ENCODE peak calls at places on chromosomes 7 and 10, in eight cellular contexts. One of them, this sample, is unnamed.

GRCh38 chr10:110820321-110820814 is 51.4 kb upstream of the PDCD4 start:
- DNase-seq in activated CD8-positive, alpha-beta memory T cell treated with anti-CD3 and anti-CD28 coated beads for 1 hour: no peak
- DNase-seq in A549: no peak
- DNase-seq in stimulated activated CD4-positive, alpha-beta T cell treated with anti-CD3 and anti-CD28 coated beads, Interleukin-4, amount 100 ng/mL, for 1 hour: no peak
- DNase-seq in CD4-positive, alpha-beta memory T cell: no peak
- DNase-seq in brain microvascular endothelial cell: no peak
- DNase-seq in head of caudate nucleus: peak; percentile 48
- DNase-seq in activated naive CD4-positive, alpha-beta T cell treated with Interleukin-2 at 50 U/mL for 16 hours: no peak
- DNase-seq in this sample: no peak

GRCh38 chr10:114110174-114110972 is 63.6 kb downstream of the CCDC186 start:
- DNase-seq in activated CD8-positive, alpha-beta memory T cell treated with anti-CD3 and anti-CD28 coated beads for 1 hour: no peak
- DNase-seq in A549: peak; percentile 30
- DNase-seq in stimulated activated CD4-positive, alpha-beta T cell treated with anti-CD3 and anti-CD28 coated beads, Interleukin-4, amount 100 ng/mL, for 1 hour: no peak
- DNase-seq in CD4-positive, alpha-beta memory T cell: no peak
- DNase-seq in brain microvascular endothelial cell: no peak
- DNase-seq in head of caudate nucleus: no peak
- DNase-seq in activated naive CD4-positive, alpha-beta T cell treated with Interleukin-2 at 50 U/mL for 16 hours: no peak
- DNase-seq in this sample: no peak

GRCh38 chr7:55534262-55534915 is 37.9 kb downstream of the VOPP1 start:
- DNase-seq in activated CD8-positive, alpha-beta memory T cell treated with anti-CD3 and anti-CD28 coated beads for 1 hour: peak; percentile 6
- DNase-seq in A549: no peak
- DNase-seq in stimulated activated CD4-positive, alpha-beta T cell treated with anti-CD3 and anti-CD28 coated beads, Interleukin-4, amount 100 ng/mL, for 1 hour: peak; percentile 61
- DNase-seq in CD4-positive, alpha-beta memory T cell: peak; percentile 84
- DNase-seq in brain microvascular endothelial cell: peak; percentile 40
- DNase-seq in head of caudate nucleus: no peak
- DNase-seq in activated naive CD4-positive, alpha-beta T cell treated with Interleukin-2 at 50 U/mL for 16 hours: peak; percentile 78
- DNase-seq in this sample: peak; percentile 78

GRCh38 chr10:650691-651615 is 38.5 kb downstream of the DIP2C start:
- DNase-seq in activated CD8-positive, alpha-beta memory T cell treated with anti-CD3 and anti-CD28 coated beads for 1 hour: no peak
- DNase-seq in A549: no peak
- DNase-seq in stimulated activated CD4-positive, alpha-beta T cell treated with anti-CD3 and anti-CD28 coated beads, Interleukin-4, amount 100 ng/mL, for 1 hour: no peak
- DNase-seq in CD4-positive, alpha-beta memory T cell: no peak
- DNase-seq in brain microvascular endothelial cell: no peak
- DNase-seq in head of caudate nucleus: no peak
- DNase-seq in activated naive CD4-positive, alpha-beta T cell treated with Interleukin-2 at 50 U/mL for 16 hours: no peak
- DNase-seq in this sample: peak; percentile 18

GRCh38 chr7:102933763-102934162 is 21.0 kb downstream of the LRRC17 start:
- DNase-seq in activated CD8-positive, alpha-beta memory T cell treated with anti-CD3 and anti-CD28 coated beads for 1 hour: no peak
- DNase-seq in A549: no peak
- DNase-seq in stimulated activated CD4-positive, alpha-beta T cell treated with anti-CD3 and anti-CD28 coated beads, Interleukin-4, amount 100 ng/mL, for 1 hour: no peak
- DNase-seq in CD4-positive, alpha-beta memory T cell: no peak
- DNase-seq in brain microvascular endothelial cell: peak; percentile 87
- DNase-seq in head of caudate nucleus: peak; percentile 31
- DNase-seq in activated naive CD4-positive, alpha-beta T cell treated with Interleukin-2 at 50 U/mL for 16 hours: no peak
- DNase-seq in this sample: no peak

GRCh38 chr7:138563808-138564207 is 103.7 kb downstream of the TRIM24 start:
- DNase-seq in activated CD8-positive, alpha-beta memory T cell treated with anti-CD3 and anti-CD28 coated beads for 1 hour: no peak
- DNase-seq in A549: no peak
- DNase-seq in stimulated activated CD4-positive, alpha-beta T cell treated with anti-CD3 and anti-CD28 coated beads, Interleukin-4, amount 100 ng/mL, for 1 hour: no peak
- DNase-seq in CD4-positive, alpha-beta memory T cell: no peak
- DNase-seq in brain microvascular endothelial cell: no peak
- DNase-seq in head of caudate nucleus: no peak
- DNase-seq in activated naive CD4-positive, alpha-beta T cell treated with Interleukin-2 at 50 U/mL for 16 hours: no peak
- DNase-seq in this sample: no peak

GRCh38 chr7:4747746-4748145 is 27.7 kb upstream of the AP5Z1 start:
- DNase-seq in activated CD8-positive, alpha-beta memory T cell treated with anti-CD3 and anti-CD28 coated beads for 1 hour: no peak
- DNase-seq in A549: no peak
- DNase-seq in stimulated activated CD4-positive, alpha-beta T cell treated with anti-CD3 and anti-CD28 coated beads, Interleukin-4, amount 100 ng/mL, for 1 hour: no peak
- DNase-seq in CD4-positive, alpha-beta memory T cell: no peak
- DNase-seq in brain microvascular endothelial cell: no peak
- DNase-seq in head of caudate nucleus: no peak
- DNase-seq in activated naive CD4-positive, alpha-beta T cell treated with Interleukin-2 at 50 U/mL for 16 hours: no peak
- DNase-seq in this sample: no peak

GRCh38 chr7:106417273-106417902 is 132.6 kb upstream of the NAMPT start:
- DNase-seq in activated CD8-positive, alpha-beta memory T cell treated with anti-CD3 and anti-CD28 coated beads for 1 hour: no peak
- DNase-seq in A549: peak; percentile 67
- DNase-seq in stimulated activated CD4-positive, alpha-beta T cell treated with anti-CD3 and anti-CD28 coated beads, Interleukin-4, amount 100 ng/mL, for 1 hour: no peak
- DNase-seq in CD4-positive, alpha-beta memory T cell: no peak
- DNase-seq in brain microvascular endothelial cell: no peak
- DNase-seq in head of caudate nucleus: no peak
- DNase-seq in activated naive CD4-positive, alpha-beta T cell treated with Interleukin-2 at 50 U/mL for 16 hours: no peak
- DNase-seq in this sample: no peak

GRCh38 chr10:1274746-1275544 is 218.8 kb downstream of the WDR37 start:
- DNase-seq in activated CD8-positive, alpha-beta memory T cell treated with anti-CD3 and anti-CD28 coated beads for 1 hour: no peak
- DNase-seq in A549: no peak
- DNase-seq in stimulated activated CD4-positive, alpha-beta T cell treated with anti-CD3 and anti-CD28 coated beads, Interleukin-4, amount 100 ng/mL, for 1 hour: no peak
- DNase-seq in CD4-positive, alpha-beta memory T cell: no peak
- DNase-seq in brain microvascular endothelial cell: no peak
- DNase-seq in head of caudate nucleus: no peak
- DNase-seq in activated naive CD4-positive, alpha-beta T cell treated with Interleukin-2 at 50 U/mL for 16 hours: no peak
- DNase-seq in this sample: no peak

GRCh38 chr10:127415901-127416630 is 133.0 kb upstream of the NPS start:
- DNase-seq in activated CD8-positive, alpha-beta memory T cell treated with anti-CD3 and anti-CD28 coated beads for 1 hour: no peak
- DNase-seq in A549: no peak
- DNase-seq in stimulated activated CD4-positive, alpha-beta T cell treated with anti-CD3 and anti-CD28 coated beads, Interleukin-4, amount 100 ng/mL, for 1 hour: no peak
- DNase-seq in CD4-positive, alpha-beta memory T cell: no peak
- DNase-seq in brain microvascular endothelial cell: no peak
- DNase-seq in head of caudate nucleus: no peak
- DNase-seq in activated naive CD4-positive, alpha-beta T cell treated with Interleukin-2 at 50 U/mL for 16 hours: no peak
- DNase-seq in this sample: no peak

GRCh38 chr7:85529197-85529596 is 342.3 kb upstream of the SEMA3D start:
- DNase-seq in activated CD8-positive, alpha-beta memory T cell treated with anti-CD3 and anti-CD28 coated beads for 1 hour: no peak
- DNase-seq in A549: no peak
- DNase-seq in stimulated activated CD4-positive, alpha-beta T cell treated with anti-CD3 and anti-CD28 coated beads, Interleukin-4, amount 100 ng/mL, for 1 hour: no peak
- DNase-seq in CD4-positive, alpha-beta memory T cell: no peak
- DNase-seq in brain microvascular endothelial cell: peak; percentile 26
- DNase-seq in head of caudate nucleus: no peak
- DNase-seq in activated naive CD4-positive, alpha-beta T cell treated with Interleukin-2 at 50 U/mL for 16 hours: no peak
- DNase-seq in this sample: no peak

GRCh38 chr7:157445956-157446295 is 109.1 kb downstream of the DNAJB6 start:
- DNase-seq in activated CD8-positive, alpha-beta memory T cell treated with anti-CD3 and anti-CD28 coated beads for 1 hour: no peak
- DNase-seq in A549: no peak
- DNase-seq in stimulated activated CD4-positive, alpha-beta T cell treated with anti-CD3 and anti-CD28 coated beads, Interleukin-4, amount 100 ng/mL, for 1 hour: no peak
- DNase-seq in CD4-positive, alpha-beta memory T cell: no peak
- DNase-seq in brain microvascular endothelial cell: no peak
- DNase-seq in head of caudate nucleus: peak; percentile 18
- DNase-seq in activated naive CD4-positive, alpha-beta T cell treated with Interleukin-2 at 50 U/mL for 16 hours: no peak
- DNase-seq in this sample: no peak

GRCh38 chr10:46541017-46541661 is 15.3 kb downstream of the GPRIN2 start:
- DNase-seq in activated CD8-positive, alpha-beta memory T cell treated with anti-CD3 and anti-CD28 coated beads for 1 hour: no peak
- DNase-seq in A549: peak; percentile 94
- DNase-seq in stimulated activated CD4-positive, alpha-beta T cell treated with anti-CD3 and anti-CD28 coated beads, Interleukin-4, amount 100 ng/mL, for 1 hour: no peak
- DNase-seq in CD4-positive, alpha-beta memory T cell: peak; percentile 28
- DNase-seq in brain microvascular endothelial cell: no peak
- DNase-seq in head of caudate nucleus: no peak
- DNase-seq in activated naive CD4-positive, alpha-beta T cell treated with Interleukin-2 at 50 U/mL for 16 hours: no peak
- DNase-seq in this sample: no peak

GRCh38 chr7:47992446-47992845 is 13.0 kb upstream of the HUS1 start:
- DNase-seq in activated CD8-positive, alpha-beta memory T cell treated with anti-CD3 and anti-CD28 coated beads for 1 hour: no peak
- DNase-seq in A549: no peak
- DNase-seq in stimulated activated CD4-positive, alpha-beta T cell treated with anti-CD3 and anti-CD28 coated beads, Interleukin-4, amount 100 ng/mL, for 1 hour: no peak
- DNase-seq in CD4-positive, alpha-beta memory T cell: no peak
- DNase-seq in brain microvascular endothelial cell: no peak
- DNase-seq in head of caudate nucleus: no peak
- DNase-seq in activated naive CD4-positive, alpha-beta T cell treated with Interleukin-2 at 50 U/mL for 16 hours: no peak
- DNase-seq in this sample: no peak

GRCh38 chr7:114081606-114082425 is 163.0 kb upstream of the PPP1R3A start:
- DNase-seq in activated CD8-positive, alpha-beta memory T cell treated with anti-CD3 and anti-CD28 coated beads for 1 hour: no peak
- DNase-seq in A549: peak; percentile 54
- DNase-seq in stimulated activated CD4-positive, alpha-beta T cell treated with anti-CD3 and anti-CD28 coated beads, Interleukin-4, amount 100 ng/mL, for 1 hour: no peak
- DNase-seq in CD4-positive, alpha-beta memory T cell: no peak
- DNase-seq in brain microvascular endothelial cell: peak; percentile 75
- DNase-seq in head of caudate nucleus: no peak
- DNase-seq in activated naive CD4-positive, alpha-beta T cell treated with Interleukin-2 at 50 U/mL for 16 hours: no peak
- DNase-seq in this sample: peak; percentile 31

GRCh38 chr10:78559514-78560392 is 509.0 kb upstream of the ZMIZ1 start:
- DNase-seq in activated CD8-positive, alpha-beta memory T cell treated with anti-CD3 and anti-CD28 coated beads for 1 hour: no peak
- DNase-seq in A549: no peak
- DNase-seq in stimulated activated CD4-positive, alpha-beta T cell treated with anti-CD3 and anti-CD28 coated beads, Interleukin-4, amount 100 ng/mL, for 1 hour: no peak
- DNase-seq in CD4-positive, alpha-beta memory T cell: no peak
- DNase-seq in brain microvascular endothelial cell: no peak
- DNase-seq in head of caudate nucleus: no peak
- DNase-seq in activated naive CD4-positive, alpha-beta T cell treated with Interleukin-2 at 50 U/mL for 16 hours: no peak
- DNase-seq in this sample: peak; percentile 37

GRCh38 chr10:28365840-28366239 is 63.0 kb upstream of the MPP7 start:
- DNase-seq in activated CD8-positive, alpha-beta memory T cell treated with anti-CD3 and anti-CD28 coated beads for 1 hour: no peak
- DNase-seq in A549: no peak
- DNase-seq in stimulated activated CD4-positive, alpha-beta T cell treated with anti-CD3 and anti-CD28 coated beads, Interleukin-4, amount 100 ng/mL, for 1 hour: no peak
- DNase-seq in CD4-positive, alpha-beta memory T cell: no peak
- DNase-seq in brain microvascular endothelial cell: no peak
- DNase-seq in head of caudate nucleus: no peak
- DNase-seq in activated naive CD4-positive, alpha-beta T cell treated with Interleukin-2 at 50 U/mL for 16 hours: no peak
- DNase-seq in this sample: no peak

GRCh38 chr7:111591-111990 is 80.8 kb upstream of the FAM20C start:
- DNase-seq in activated CD8-positive, alpha-beta memory T cell treated with anti-CD3 and anti-CD28 coated beads for 1 hour: no peak
- DNase-seq in A549: no peak
- DNase-seq in stimulated activated CD4-positive, alpha-beta T cell treated with anti-CD3 and anti-CD28 coated beads, Interleukin-4, amount 100 ng/mL, for 1 hour: no peak
- DNase-seq in CD4-positive, alpha-beta memory T cell: no peak
- DNase-seq in brain microvascular endothelial cell: no peak
- DNase-seq in head of caudate nucleus: no peak
- DNase-seq in activated naive CD4-positive, alpha-beta T cell treated with Interleukin-2 at 50 U/mL for 16 hours: no peak
- DNase-seq in this sample: no peak

GRCh38 chr7:135745702-135746312 is 2.8 kb downstream of the FAM180A start:
- DNase-seq in activated CD8-positive, alpha-beta memory T cell treated with anti-CD3 and anti-CD28 coated beads for 1 hour: no peak
- DNase-seq in A549: peak; percentile 78
- DNase-seq in stimulated activated CD4-positive, alpha-beta T cell treated with anti-CD3 and anti-CD28 coated beads, Interleukin-4, amount 100 ng/mL, for 1 hour: no peak
- DNase-seq in CD4-positive, alpha-beta memory T cell: no peak
- DNase-seq in brain microvascular endothelial cell: peak; percentile 96
- DNase-seq in head of caudate nucleus: no peak
- DNase-seq in activated naive CD4-positive, alpha-beta T cell treated with Interleukin-2 at 50 U/mL for 16 hours: no peak
- DNase-seq in this sample: no peak

GRCh38 chr10:48273741-48274140 is 755 bp downstream of the FRMPD2 start:
- DNase-seq in activated CD8-positive, alpha-beta memory T cell treated with anti-CD3 and anti-CD28 coated beads for 1 hour: no peak
- DNase-seq in A549: no peak
- DNase-seq in stimulated activated CD4-positive, alpha-beta T cell treated with anti-CD3 and anti-CD28 coated beads, Interleukin-4, amount 100 ng/mL, for 1 hour: no peak
- DNase-seq in CD4-positive, alpha-beta memory T cell: no peak
- DNase-seq in brain microvascular endothelial cell: no peak
- DNase-seq in head of caudate nucleus: no peak
- DNase-seq in activated naive CD4-positive, alpha-beta T cell treated with Interleukin-2 at 50 U/mL for 16 hours: no peak
- DNase-seq in this sample: no peak

GRCh38 chr7:149771199-149771636 is 2.2 kb downstream of the ZNF467 start:
- DNase-seq in activated CD8-positive, alpha-beta memory T cell treated with anti-CD3 and anti-CD28 coated beads for 1 hour: no peak
- DNase-seq in A549: no peak
- DNase-seq in stimulated activated CD4-positive, alpha-beta T cell treated with anti-CD3 and anti-CD28 coated beads, Interleukin-4, amount 100 ng/mL, for 1 hour: no peak
- DNase-seq in CD4-positive, alpha-beta memory T cell: no peak
- DNase-seq in brain microvascular endothelial cell: no peak
- DNase-seq in head of caudate nucleus: peak; percentile 66
- DNase-seq in activated naive CD4-positive, alpha-beta T cell treated with Interleukin-2 at 50 U/mL for 16 hours: no peak
- DNase-seq in this sample: no peak

GRCh38 chr10:44696496-44696895 is 214.6 kb upstream of the TMEM72 start:
- DNase-seq in activated CD8-positive, alpha-beta memory T cell treated with anti-CD3 and anti-CD28 coated beads for 1 hour: no peak
- DNase-seq in A549: no peak
- DNase-seq in stimulated activated CD4-positive, alpha-beta T cell treated with anti-CD3 and anti-CD28 coated beads, Interleukin-4, amount 100 ng/mL, for 1 hour: no peak
- DNase-seq in CD4-positive, alpha-beta memory T cell: no peak
- DNase-seq in brain microvascular endothelial cell: no peak
- DNase-seq in head of caudate nucleus: no peak
- DNase-seq in activated naive CD4-positive, alpha-beta T cell treated with Interleukin-2 at 50 U/mL for 16 hours: no peak
- DNase-seq in this sample: no peak

GRCh38 chr7:157930441-157930840 is 593.6 kb downstream of the DNAJB6 start:
- DNase-seq in activated CD8-positive, alpha-beta memory T cell treated with anti-CD3 and anti-CD28 coated beads for 1 hour: no peak
- DNase-seq in A549: no peak
- DNase-seq in stimulated activated CD4-positive, alpha-beta T cell treated with anti-CD3 and anti-CD28 coated beads, Interleukin-4, amount 100 ng/mL, for 1 hour: no peak
- DNase-seq in CD4-positive, alpha-beta memory T cell: no peak
- DNase-seq in brain microvascular endothelial cell: no peak
- DNase-seq in head of caudate nucleus: peak; percentile 23
- DNase-seq in activated naive CD4-positive, alpha-beta T cell treated with Interleukin-2 at 50 U/mL for 16 hours: no peak
- DNase-seq in this sample: no peak

GRCh38 chr10:93148476-93148875 is 74.8 kb downstream of the CYP26A1 start:
- DNase-seq in activated CD8-positive, alpha-beta memory T cell treated with anti-CD3 and anti-CD28 coated beads for 1 hour: no peak
- DNase-seq in A549: no peak
- DNase-seq in stimulated activated CD4-positive, alpha-beta T cell treated with anti-CD3 and anti-CD28 coated beads, Interleukin-4, amount 100 ng/mL, for 1 hour: no peak
- DNase-seq in CD4-positive, alpha-beta memory T cell: no peak
- DNase-seq in brain microvascular endothelial cell: no peak
- DNase-seq in head of caudate nucleus: no peak
- DNase-seq in activated naive CD4-positive, alpha-beta T cell treated with Interleukin-2 at 50 U/mL for 16 hours: no peak
- DNase-seq in this sample: no peak

GRCh38 chr7:14630048-14630447 is 272.5 kb downstream of the DGKB start:
- DNase-seq in activated CD8-positive, alpha-beta memory T cell treated with anti-CD3 and anti-CD28 coated beads for 1 hour: no peak
- DNase-seq in A549: no peak
- DNase-seq in stimulated activated CD4-positive, alpha-beta T cell treated with anti-CD3 and anti-CD28 coated beads, Interleukin-4, amount 100 ng/mL, for 1 hour: no peak
- DNase-seq in CD4-positive, alpha-beta memory T cell: no peak
- DNase-seq in brain microvascular endothelial cell: no peak
- DNase-seq in head of caudate nucleus: no peak
- DNase-seq in activated naive CD4-positive, alpha-beta T cell treated with Interleukin-2 at 50 U/mL for 16 hours: no peak
- DNase-seq in this sample: no peak

GRCh38 chr10:122490786-122491680 is 29.7 kb downstream of the HTRA1 start:
- DNase-seq in activated CD8-positive, alpha-beta memory T cell treated with anti-CD3 and anti-CD28 coated beads for 1 hour: no peak
- DNase-seq in A549: no peak
- DNase-seq in stimulated activated CD4-positive, alpha-beta T cell treated with anti-CD3 and anti-CD28 coated beads, Interleukin-4, amount 100 ng/mL, for 1 hour: no peak
- DNase-seq in CD4-positive, alpha-beta memory T cell: peak; percentile 64
- DNase-seq in brain microvascular endothelial cell: no peak
- DNase-seq in head of caudate nucleus: no peak
- DNase-seq in activated naive CD4-positive, alpha-beta T cell treated with Interleukin-2 at 50 U/mL for 16 hours: peak; percentile 58
- DNase-seq in this sample: no peak

GRCh38 chr10:105398202-105398601 is 757.1 kb downstream of the SORCS3 start:
- DNase-seq in activated CD8-positive, alpha-beta memory T cell treated with anti-CD3 and anti-CD28 coated beads for 1 hour: no peak
- DNase-seq in A549: no peak
- DNase-seq in stimulated activated CD4-positive, alpha-beta T cell treated with anti-CD3 and anti-CD28 coated beads, Interleukin-4, amount 100 ng/mL, for 1 hour: no peak
- DNase-seq in CD4-positive, alpha-beta memory T cell: no peak
- DNase-seq in brain microvascular endothelial cell: no peak
- DNase-seq in head of caudate nucleus: no peak
- DNase-seq in activated naive CD4-positive, alpha-beta T cell treated with Interleukin-2 at 50 U/mL for 16 hours: no peak
- DNase-seq in this sample: no peak

GRCh38 chr7:128215281-128215680 is 25.8 kb upstream of the LEP start:
- DNase-seq in activated CD8-positive, alpha-beta memory T cell treated with anti-CD3 and anti-CD28 coated beads for 1 hour: no peak
- DNase-seq in A549: no peak
- DNase-seq in stimulated activated CD4-positive, alpha-beta T cell treated with anti-CD3 and anti-CD28 coated beads, Interleukin-4, amount 100 ng/mL, for 1 hour: no peak
- DNase-seq in CD4-positive, alpha-beta memory T cell: no peak
- DNase-seq in brain microvascular endothelial cell: peak; percentile 76
- DNase-seq in head of caudate nucleus: no peak
- DNase-seq in activated naive CD4-positive, alpha-beta T cell treated with Interleukin-2 at 50 U/mL for 16 hours: no peak
- DNase-seq in this sample: no peak

GRCh38 chr7:47266799-47267198 is 315.1 kb downstream of the TNS3 start:
- DNase-seq in activated CD8-positive, alpha-beta memory T cell treated with anti-CD3 and anti-CD28 coated beads for 1 hour: no peak
- DNase-seq in A549: peak; percentile 55
- DNase-seq in stimulated activated CD4-positive, alpha-beta T cell treated with anti-CD3 and anti-CD28 coated beads, Interleukin-4, amount 100 ng/mL, for 1 hour: no peak
- DNase-seq in CD4-positive, alpha-beta memory T cell: no peak
- DNase-seq in brain microvascular endothelial cell: peak; percentile 11
- DNase-seq in head of caudate nucleus: no peak
- DNase-seq in activated naive CD4-positive, alpha-beta T cell treated with Interleukin-2 at 50 U/mL for 16 hours: no peak
- DNase-seq in this sample: no peak

GRCh38 chr10:89079991-89080390 is 89.4 kb downstream of the FAS start:
- DNase-seq in activated CD8-positive, alpha-beta memory T cell treated with anti-CD3 and anti-CD28 coated beads for 1 hour: no peak
- DNase-seq in A549: no peak
- DNase-seq in stimulated activated CD4-positive, alpha-beta T cell treated with anti-CD3 and anti-CD28 coated beads, Interleukin-4, amount 100 ng/mL, for 1 hour: no peak
- DNase-seq in CD4-positive, alpha-beta memory T cell: no peak
- DNase-seq in brain microvascular endothelial cell: no peak
- DNase-seq in head of caudate nucleus: no peak
- DNase-seq in activated naive CD4-positive, alpha-beta T cell treated with Interleukin-2 at 50 U/mL for 16 hours: no peak
- DNase-seq in this sample: no peak